ENCODE peak calls at places on chromosomes 2 and 18, in six cellular contexts. X is sigmoid colon, Y is body of pancreas, W is A549, D is IMR-90, F is GM12891. R is an unnamed sample.

GRCh38 chr2:177545143-177545542 is 152.6 kb downstream of the AGPS start:
- DNase-seq in Y (no peak), W (no peak), D (no peak), X (no peak), F (no peak), R (no peak)

GRCh38 chr2:98800330-98801064 is 69.6 kb upstream of the MGAT4A start:
- DNase-seq in F (no peak), X (no peak), W (no peak), Y (peak; percentile 71), D (no peak), R (no peak)

GRCh38 chr2:71892132-71892730 is 255.4 kb downstream of the CYP26B1 start:
- DNase-seq in W (no peak), X (no peak), Y (no peak), D (no peak), F (no peak), R (no peak)

GRCh38 chr2:120360307-120360855 is 14.4 kb downstream of the INHBB start:
- DNase-seq in Y (no peak), F (no peak), X (no peak), W (no peak), D (peak; percentile 55), R (no peak)

GRCh38 chr2:239381709-239382134 is 19.1 kb downstream of the HDAC4 start:
- DNase-seq in Y (peak; percentile 8), W (no peak), F (peak; percentile 66), X (peak; percentile 44), D (no peak), R (no peak)

GRCh38 chr2:8882094-8882493 is 44.7 kb upstream of the KIDINS220 start:
- DNase-seq in Y (no peak), W (no peak), D (peak; percentile 26), X (no peak), F (no peak), R (no peak)

GRCh38 chr2:106572541-106573148 is 85.5 kb downstream of the CD8B2 start:
- DNase-seq in D (no peak), X (no peak), F (no peak), Y (no peak), W (peak; percentile 21), R (no peak)

GRCh38 chr2:45885111-45885685 is 233.7 kb downstream of the PRKCE start:
- DNase-seq in F (no peak), D (no peak), W (no peak), X (no peak), Y (no peak), R (no peak)

GRCh38 chr2:237072067-237072931 is 13.4 kb upstream of the COPS8 start:
- DNase-seq in X (peak; percentile 88), Y (peak; percentile 74), W (peak; percentile 33), D (peak; percentile 61), F (no peak), R (peak; percentile 56)

DNA sequence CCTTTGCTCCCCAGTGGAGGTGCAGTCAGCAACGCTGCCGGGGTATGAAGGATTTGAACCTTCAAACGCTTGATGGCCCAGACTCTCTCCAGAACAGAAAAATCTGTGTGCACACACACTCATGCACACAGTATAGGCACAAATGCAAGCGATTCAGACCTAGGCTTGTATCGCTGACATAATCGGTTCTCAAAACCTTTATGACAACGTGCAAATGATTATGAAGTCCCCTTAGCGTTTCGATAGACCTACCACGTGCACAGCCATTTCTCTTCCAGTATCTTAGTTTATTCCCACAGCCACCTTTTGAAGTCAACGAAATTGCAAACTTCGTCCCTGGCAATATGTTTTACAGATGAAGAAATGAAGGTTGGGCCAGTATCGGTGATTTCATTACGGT is 138.9 kb upstream of the MYCN start:
- DNase-seq in Y (no peak), D (no peak), X (no peak), F (no peak), W (no peak), R (no peak)
- TF ChIP-seq POLR2A in Y (no peak), D (no peak), X (no peak), F (no peak), W (no peak), R (no peak)

GRCh38 chr18:63395503-63395902 is 26.8 kb downstream of the VPS4B start:
- DNase-seq in Y (no peak), W (no peak), F (no peak), X (no peak), D (no peak), R (no peak)

GRCh38 chr18:63399300-63399699 is 23.0 kb downstream of the VPS4B start:
- DNase-seq in Y (no peak), D (no peak), F (no peak), W (no peak), X (no peak), R (no peak)

GRCh38 chr18:63402246-63403164 is 19.8 kb downstream of the VPS4B start:
- DNase-seq in X (no peak), W (no peak), D (no peak), Y (no peak), F (no peak), R (no peak)

GRCh38 chr18:63394954-63395353 is 27.3 kb downstream of the VPS4B start:
- DNase-seq in D (no peak), W (no peak), F (no peak), X (no peak), Y (no peak), R (no peak)

GRCh38 chr18:63397349-63397748 is 24.9 kb downstream of the VPS4B start:
- DNase-seq in X (no peak), F (no peak), Y (no peak), D (no peak), W (no peak), R (no peak)
- TF ChIP-seq POLR2A in X (no peak), F (no peak), Y (no peak), D (no peak), W (no peak), R (no peak)

GRCh38 chr2:86440631-86441391 is at the start of gene KDM3A:
- DNase-seq in Y (peak; percentile 99), D (peak; percentile 99), X (peak; percentile 100), W (peak; percentile 93), F (peak; percentile 65), R (peak; percentile 77)

GRCh38 chr2:86442642-86443005 is 1.5 kb downstream of the KDM3A start:
- DNase-seq in X (peak; percentile 96), W (peak; percentile 80), D (peak; percentile 94), F (peak; percentile 41), Y (peak; percentile 82), R (peak; percentile 62)

GRCh38 chr2:86441392-86441788 is 219 bp downstream of the KDM3A start:
- DNase-seq in D (no peak), Y (no peak), X (no peak), W (no peak), F (no peak), R (no peak)

GRCh38 chr2:86443601-86444000 is 2.4 kb downstream of the KDM3A start:
- DNase-seq in Y (no peak), F (no peak), D (no peak), W (no peak), X (no peak), R (no peak)

GRCh38 chr2:86441789-86442641 is 844 bp downstream of the KDM3A start:
- DNase-seq in D (peak; percentile 50), X (peak; percentile 73), W (peak; percentile 18), Y (peak; percentile 63), F (peak; percentile 10), R (peak; percentile 23)
- TF ChIP-seq POLR2A in D (no peak), X (peak; percentile 10), W (peak; percentile 14), Y (no peak), F (no peak), R (peak; percentile 18)

GRCh38 chr2:64262068-64262467 is 117.8 kb upstream of the PELI1 start:
- DNase-seq in F (no peak), D (no peak), Y (peak; percentile 47), X (no peak), W (no peak), R (no peak)

GRCh38 chr2:64260093-64260808 is 116.0 kb upstream of the PELI1 start:
- DNase-seq in F (no peak), Y (no peak), X (no peak), W (no peak), D (no peak), R (no peak)

GRCh38 chr2:64262816-64263215 is 118.6 kb upstream of the PELI1 start:
- DNase-seq in W (no peak), D (no peak), Y (no peak), F (no peak), X (no peak), R (no peak)

GRCh38 chr2:64259301-64259700 is 115.1 kb upstream of the PELI1 start:
- DNase-seq in Y (no peak), F (no peak), X (no peak), D (no peak), W (no peak), R (no peak)

GRCh38 chr2:64260817-64261216 is 116.6 kb upstream of the PELI1 start:
- DNase-seq in F (no peak), Y (no peak), D (no peak), W (no peak), X (peak; percentile 78), R (no peak)
- TF ChIP-seq POLR2A in F (no peak), Y (no peak), D (no peak), W (no peak), X (no peak), R (no peak)

DNA sequence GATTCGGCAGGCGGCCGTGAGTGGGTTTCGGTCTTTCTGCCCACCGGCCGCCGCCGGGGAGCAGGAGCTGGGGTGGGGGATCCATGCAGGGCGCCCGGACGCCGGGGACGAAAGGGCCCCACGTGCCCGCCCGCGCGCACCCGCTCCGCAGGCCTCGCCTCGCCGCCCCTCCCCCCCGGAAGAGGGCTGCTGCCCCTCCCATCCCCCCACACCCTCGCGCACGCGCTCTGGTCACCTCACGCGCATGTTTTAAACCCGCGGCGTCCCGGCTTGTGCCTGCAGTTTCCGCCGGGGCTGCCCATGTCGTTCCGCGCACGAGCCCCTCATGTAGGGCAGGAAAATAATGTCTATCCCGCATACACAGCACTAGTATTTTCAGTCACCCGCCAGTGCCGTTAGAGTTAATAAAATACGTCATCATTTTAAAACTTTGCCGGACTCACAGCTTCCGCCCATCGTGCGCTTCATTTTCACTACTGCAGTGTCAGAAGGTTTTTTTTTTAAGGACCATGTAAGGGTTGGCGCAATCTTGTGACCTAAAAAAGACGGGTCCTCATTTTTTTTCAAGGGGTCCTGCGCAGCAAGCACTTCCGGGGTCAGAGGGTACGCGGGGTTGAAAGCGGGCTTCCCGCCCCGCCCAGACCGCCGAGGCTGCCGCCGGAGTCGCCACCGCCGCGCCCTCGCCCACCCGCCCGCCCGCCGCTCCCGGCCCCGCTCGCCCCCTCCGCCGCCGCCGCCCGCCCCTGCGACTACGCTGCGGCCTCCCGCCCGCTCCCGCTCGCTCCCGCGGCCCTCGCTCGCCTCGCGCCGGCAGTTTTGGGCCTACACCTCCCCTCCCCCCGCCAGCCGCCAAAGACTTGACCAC is at the start of gene PCBP1:
- DNase-seq in Y (peak; percentile 97), X (peak; percentile 98), D (peak; percentile 95), W (peak; percentile 96), F (peak; percentile 82), R (peak; percentile 77)
- TF ChIP-seq POLR2A in Y (peak; percentile 88), X (peak; percentile 95), D (peak; percentile 76), W (peak; percentile 57), F (peak; percentile 20), R (peak; percentile 41)

GRCh38 chr2:65436169-65436824 is 3.9 kb upstream of the SPRED2 start:
- DNase-seq in F (peak; percentile 41), W (peak; percentile 73), D (peak; percentile 96), Y (peak; percentile 92), X (peak; percentile 97), R (peak; percentile 85)
- TF ChIP-seq POLR2A in F (no peak), W (no peak), D (peak; percentile 86), Y (peak; percentile 83), X (peak; percentile 64), R (no peak)

R was measured in H54.